ENCODE peak calls at places on chromosomes 13 and 19, in four cellular contexts. M, V, F and R are unnamed samples.
A peak's percentile ranks its signal among the peaks of the same experiment; 100 is the strongest.

GRCh38 chr13:112350300-112350699 is 25.9 kb upstream of the SPACA7 start:
- DNase-seq in M (no peak), V (no peak), F (no peak), R (no peak)

GRCh38 chr19:12997967-12998940 is 3.0 kb downstream of the NFIX start:
- DNase-seq in M (no peak), F (no peak), V (no peak), R (no peak)

GRCh38 chr13:108855737-108856387 is 226.5 kb downstream of the MYO16 start:
- DNase-seq in F (no peak), V (no peak), M (no peak), R (no peak)

GRCh38 chr13:110949628-110950027 is 34.8 kb upstream of the ANKRD10 start:
- DNase-seq in M (no peak), V (no peak), F (no peak), R (no peak)

GRCh38 chr19:800360-801029 is 3.2 kb downstream of the PTBP1 start:
- DNase-seq in V (no peak), M (peak; percentile 71), F (no peak), R (no peak)

GRCh38 chr13:36332986-36333385 is 13.2 kb downstream of the SPART start:
- DNase-seq in M (no peak), V (no peak), F (no peak), R (no peak)

GRCh38 chr19:48341006-48341405 is 15.7 kb downstream of the EMP3 start:
- DNase-seq in V (peak; percentile 88), F (no peak), M (peak; percentile 48), R (no peak)

GRCh38 chr13:109412232-109412935 is 374.0 kb downstream of the IRS2 start:
- DNase-seq in V (no peak), F (no peak), M (no peak), R (peak; percentile 91)

GRCh38 chr19:8034178-8034525 is 18.4 kb upstream of the CCL25 start:
- DNase-seq in V (no peak), M (no peak), F (no peak), R (no peak)

GRCh38 chr13:89066868-89067466 is 1395.8 kb downstream of the SLITRK5 start:
- DNase-seq in F (no peak), V (no peak), M (no peak), R (no peak)

GRCh38 chr13:31764556-31764955 is 25.2 kb downstream of the RXFP2 start:
- DNase-seq in M (no peak), V (no peak), F (no peak), R (no peak)

GRCh38 chr13:31768351-31768750 is 29.0 kb downstream of the RXFP2 start:
- DNase-seq in V (no peak), M (no peak), F (no peak), R (peak; percentile 59)

GRCh38 chr13:31769581-31769980 is 30.3 kb downstream of the RXFP2 start:
- DNase-seq in F (no peak), M (no peak), V (no peak), R (no peak)

GRCh38 chr13:31765441-31765840 is 26.1 kb downstream of the RXFP2 start:
- DNase-seq in V (no peak), F (peak; percentile 55), M (no peak), R (no peak)

DNA sequence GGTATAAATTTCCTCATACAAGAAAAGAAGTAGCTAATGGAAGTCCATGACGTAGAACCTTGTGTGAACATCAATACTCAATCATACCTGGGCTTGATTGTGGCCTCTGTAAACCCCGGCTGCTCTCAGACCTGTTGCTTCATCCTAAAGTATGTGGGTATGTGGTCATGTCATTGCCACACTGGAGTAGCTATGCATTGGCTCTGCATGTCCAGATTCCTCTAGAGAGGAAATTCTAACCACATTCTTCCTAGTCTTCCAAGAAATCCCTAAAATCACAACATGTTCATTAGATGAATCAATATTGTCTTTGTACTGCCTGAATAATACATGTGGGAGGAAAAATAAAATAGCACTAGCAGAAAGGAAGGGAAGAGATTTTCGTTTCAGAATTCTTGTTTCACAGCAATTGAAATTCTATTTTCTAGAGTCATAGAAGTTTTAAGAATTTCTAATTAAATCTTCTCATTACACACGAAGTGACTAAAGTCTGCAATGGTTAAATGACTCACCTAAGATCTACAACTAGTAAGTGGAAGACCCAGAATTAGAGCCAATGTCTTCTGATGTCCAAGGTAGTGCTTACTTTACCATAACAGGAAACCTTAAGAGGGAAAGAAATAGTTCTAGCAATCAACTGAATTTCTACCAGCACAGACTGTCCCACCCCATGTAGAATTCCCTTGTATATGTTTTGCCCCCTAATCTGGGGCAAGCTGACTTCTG is 28.0 kb downstream of the RXFP2 start:
- DNase-seq in V (peak; percentile 63), M (no peak), F (peak; percentile 48), R (peak; percentile 46)
- H3K27ac ChIP-seq in V (peak overlapping the region; percentile 94), M (no peak overlapping the region), F (peak overlapping the region; percentile 31), R (peak overlapping the region; percentile 69)

GRCh38 chr19:18629166-18630088 is 7.4 kb upstream of the KLHL26 start:
- DNase-seq in V (no peak), M (no peak), F (no peak), R (no peak)
- H3K27ac ChIP-seq in V (no peak overlapping the region), M (no peak overlapping the region), F (no peak overlapping the region), R (no peak overlapping the region)

GRCh38 chr19:41993612-41994483 is at the start of gene ATP1A3:
- DNase-seq in F (no peak), V (no peak), M (no peak), R (no peak)
- H3K27ac ChIP-seq in F (no peak within 1 kb of the TSS), V (no peak within 1 kb of the TSS), M (no peak within 1 kb of the TSS), R (no peak within 1 kb of the TSS)

GRCh38 chr19:39052243-39052746 is 19.9 kb upstream of the FBXO27 start:
- DNase-seq in V (no peak), M (peak; percentile 45), F (peak; percentile 20), R (peak; percentile 70)
- H3K27ac ChIP-seq in V (no peak overlapping the region), M (no peak overlapping the region), F (no peak overlapping the region), R (no peak overlapping the region)

DNA sequence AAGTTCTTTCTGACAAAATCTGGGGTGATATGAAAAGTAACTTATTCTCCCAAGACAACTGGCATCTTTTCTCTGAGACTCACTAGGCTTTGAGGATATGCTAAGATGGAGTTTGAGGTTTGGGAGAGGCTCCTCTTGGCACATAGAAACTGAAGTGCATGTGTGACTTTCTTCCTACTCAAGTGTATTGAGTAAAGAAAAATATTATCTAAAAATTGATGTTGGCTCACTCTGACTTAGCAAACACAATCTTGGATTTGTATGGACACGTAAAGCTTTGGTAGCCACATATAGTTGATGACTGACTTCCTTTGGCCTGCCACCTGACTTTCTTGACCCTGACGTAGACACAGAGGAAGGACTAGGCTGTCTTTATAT is 71.1 kb upstream of the KLF12 start:
- DNase-seq in F (no peak), M (no peak), V (no peak), R (no peak)
- H3K27ac ChIP-seq in F (no peak overlapping the region), M (no peak overlapping the region), V (no peak overlapping the region), R (peak overlapping the region; percentile 50)

GRCh38 chr19:10899171-10899653 is 27.9 kb downstream of the CARM1 start:
- DNase-seq in V (no peak), F (no peak), M (peak; percentile 97), R (no peak)
- H3K27ac ChIP-seq in V (peak overlapping the region; percentile 39), F (no peak overlapping the region), M (peak overlapping the region; percentile 35), R (no peak overlapping the region)

GRCh38 chr13:25248071-25248470 is 39.2 kb downstream of the MTMR6 start:
- DNase-seq in F (no peak), M (no peak), V (no peak), R (no peak)
- H3K27ac ChIP-seq in F (no peak overlapping the region), M (no peak overlapping the region), V (no peak overlapping the region), R (no peak overlapping the region)

DNA sequence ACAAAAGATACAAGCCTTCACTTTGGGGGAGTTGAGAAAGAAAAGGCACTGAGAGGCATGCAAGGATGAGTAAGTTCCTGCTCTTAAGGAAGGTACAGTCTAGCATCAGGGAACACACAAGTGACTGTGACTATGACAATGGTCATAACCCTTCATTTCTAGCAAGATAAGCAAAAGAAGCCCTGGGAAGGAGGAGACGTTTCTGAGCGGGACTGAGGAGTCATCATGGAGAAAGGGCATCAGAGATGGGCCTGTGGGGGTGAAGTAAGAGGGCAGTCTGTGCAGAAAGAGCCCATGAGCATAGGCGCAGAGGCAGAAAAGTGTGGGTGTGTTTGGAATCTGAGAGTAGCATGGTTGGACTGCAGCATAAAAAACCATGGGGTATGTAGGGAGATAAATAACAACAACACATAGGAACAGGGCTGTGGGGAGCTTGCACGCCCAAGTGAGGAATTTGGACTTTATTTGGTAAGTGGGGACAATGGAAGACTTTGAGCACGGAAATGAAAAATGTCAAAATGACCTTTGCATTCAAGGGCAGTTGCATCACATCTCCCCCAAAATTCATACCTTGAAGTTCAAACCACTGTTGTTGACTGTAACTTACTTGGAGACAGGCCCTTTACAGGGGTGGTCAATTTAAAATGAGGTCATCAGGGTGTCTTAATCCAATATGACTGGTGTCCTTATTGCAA is 86.7 kb downstream of the MBNL2 start:
- DNase-seq in V (no peak), M (no peak), F (no peak), R (peak; percentile 69)
- H3K27ac ChIP-seq in V (peak overlapping the region; percentile 82), M (no peak overlapping the region), F (peak overlapping the region; percentile 59), R (peak overlapping the region; percentile 85)